ENCODE peak calls at places on chromosome 2, in eight cellular contexts. P is K562, J is HCT116, E is transverse colon, K is prostate gland, W is stomach, L is H1, I is breast epithelium. Z is an unnamed sample.

GRCh38 chr2:146992466-146992865 is 852.4 kb upstream of the ACVR2A start:
- DNase-seq in I (no peak), J (no peak), K (no peak), W (no peak), E (no peak), L (no peak), P (no peak), Z (no peak)

GRCh38 chr2:105593221-105593967 is 151.3 kb upstream of the NCK2 start:
- DNase-seq in P (no peak), K (no peak), W (no peak), J (no peak), I (no peak), E (no peak), L (no peak), Z (no peak)

GRCh38 chr2:217919781-217920351 is 82.9 kb downstream of the TNS1 start:
- DNase-seq in P (no peak), J (no peak), K (no peak), E (no peak), W (no peak), L (peak), I (no peak), Z (no peak)

GRCh38 chr2:196987654-196988364 is 61.3 kb upstream of the PGAP1 start:
- DNase-seq in P (peak), J (peak), E (no peak), I (no peak), W (no peak), K (peak), L (no peak), Z (no peak)

GRCh38 chr2:101120124-101120996 is 30.8 kb downstream of the TBC1D8 start:
- DNase-seq in W (peak), J (peak), I (peak), L (no peak), P (no peak), E (peak), K (peak), Z (peak)

GRCh38 chr2:6968319-6969100 is 51.3 kb downstream of the RNF144A start:
- DNase-seq in W (no peak), I (no peak), J (no peak), K (no peak), E (no peak), L (no peak), P (no peak), Z (no peak)

GRCh38 chr2:150292807-150293206 is 194.7 kb downstream of the RND3 start:
- DNase-seq in K (no peak), W (no peak), J (no peak), P (no peak), E (no peak), I (no peak), L (no peak), Z (no peak)

GRCh38 chr2:239230318-239231052 is 170.3 kb downstream of the HDAC4 start:
- DNase-seq in E (no peak), I (peak), K (no peak), J (no peak), L (no peak), W (no peak), P (no peak), Z (peak)

GRCh38 chr2:22124003-22124402 is 1000.2 kb downstream of the TDRD15 start:
- DNase-seq in P (no peak), E (no peak), W (no peak), I (no peak), L (no peak), K (no peak), J (no peak), Z (no peak)

GRCh38 chr2:212611026-212611425 is 72.4 kb upstream of the ERBB4 start:
- DNase-seq in K (no peak), E (no peak), I (no peak), W (no peak), L (no peak), P (no peak), J (no peak), Z (no peak)

GRCh38 chr2:24439280-24439970 is 51.6 kb upstream of the NCOA1 start:
- DNase-seq in P (no peak), I (no peak), W (no peak), L (no peak), K (no peak), J (no peak), E (no peak), Z (no peak)

GRCh38 chr2:60333264-60333663 is 220.2 kb downstream of the BCL11A start:
- DNase-seq in W (no peak), J (no peak), I (no peak), K (no peak), P (no peak), L (no peak), E (no peak), Z (no peak)

GRCh38 chr2:212919238-212919637 is 232.2 kb downstream of the IKZF2 start:
- DNase-seq in L (no peak), K (no peak), E (no peak), I (no peak), P (no peak), J (no peak), W (no peak), Z (no peak)

GRCh38 chr2:209845666-209846065 is 74.0 kb downstream of the UNC80 start:
- DNase-seq in W (no peak), J (no peak), K (no peak), P (no peak), L (no peak), I (no peak), E (no peak), Z (no peak)

GRCh38 chr2:203811491-203812221 is 55.9 kb upstream of the CTLA4 start:
- DNase-seq in J (peak), L (no peak), E (peak), P (no peak), W (peak), I (no peak), K (no peak), Z (peak)

GRCh38 chr2:239590995-239591915 is 190.4 kb upstream of the HDAC4 start:
- DNase-seq in I (no peak), P (no peak), W (no peak), J (no peak), L (no peak), E (no peak), K (no peak), Z (no peak)

GRCh38 chr2:167381349-167381748 is 493.1 kb downstream of the XIRP2 start:
- DNase-seq in W (no peak), I (no peak), P (no peak), E (no peak), J (no peak), K (no peak), L (no peak), Z (no peak)

GRCh38 chr2:73163522-73164367 is 38.6 kb upstream of the NOTO start:
- DNase-seq in I (no peak), K (peak), P (peak), E (peak), J (peak), L (peak), W (peak), Z (no peak)

GRCh38 chr2:176554107-176555048 is 285.1 kb downstream of the MTX2 start:
- DNase-seq in K (no peak), W (no peak), I (no peak), J (peak), E (peak), P (peak), L (no peak), Z (no peak)

GRCh38 chr2:132824716-132825115 is 154.7 kb upstream of the LYPD1 start:
- DNase-seq in E (no peak), L (no peak), I (no peak), J (no peak), P (no peak), K (no peak), W (no peak), Z (no peak)

GRCh38 chr2:98757904-98758421 is 27.0 kb upstream of the MGAT4A start:
- DNase-seq in L (no peak), I (peak), E (peak), J (peak), W (peak), P (no peak), K (peak), Z (peak)

GRCh38 chr2:149225446-149225845 is 104.9 kb upstream of the LYPD6 start:
- DNase-seq in P (no peak), K (no peak), J (no peak), L (no peak), I (no peak), E (no peak), W (no peak), Z (no peak)

GRCh38 chr2:233117811-233118480 is 57.8 kb downstream of the INPP5D start:
- DNase-seq in K (no peak), L (no peak), J (no peak), E (no peak), I (peak), W (no peak), P (no peak), Z (no peak)

DNA sequence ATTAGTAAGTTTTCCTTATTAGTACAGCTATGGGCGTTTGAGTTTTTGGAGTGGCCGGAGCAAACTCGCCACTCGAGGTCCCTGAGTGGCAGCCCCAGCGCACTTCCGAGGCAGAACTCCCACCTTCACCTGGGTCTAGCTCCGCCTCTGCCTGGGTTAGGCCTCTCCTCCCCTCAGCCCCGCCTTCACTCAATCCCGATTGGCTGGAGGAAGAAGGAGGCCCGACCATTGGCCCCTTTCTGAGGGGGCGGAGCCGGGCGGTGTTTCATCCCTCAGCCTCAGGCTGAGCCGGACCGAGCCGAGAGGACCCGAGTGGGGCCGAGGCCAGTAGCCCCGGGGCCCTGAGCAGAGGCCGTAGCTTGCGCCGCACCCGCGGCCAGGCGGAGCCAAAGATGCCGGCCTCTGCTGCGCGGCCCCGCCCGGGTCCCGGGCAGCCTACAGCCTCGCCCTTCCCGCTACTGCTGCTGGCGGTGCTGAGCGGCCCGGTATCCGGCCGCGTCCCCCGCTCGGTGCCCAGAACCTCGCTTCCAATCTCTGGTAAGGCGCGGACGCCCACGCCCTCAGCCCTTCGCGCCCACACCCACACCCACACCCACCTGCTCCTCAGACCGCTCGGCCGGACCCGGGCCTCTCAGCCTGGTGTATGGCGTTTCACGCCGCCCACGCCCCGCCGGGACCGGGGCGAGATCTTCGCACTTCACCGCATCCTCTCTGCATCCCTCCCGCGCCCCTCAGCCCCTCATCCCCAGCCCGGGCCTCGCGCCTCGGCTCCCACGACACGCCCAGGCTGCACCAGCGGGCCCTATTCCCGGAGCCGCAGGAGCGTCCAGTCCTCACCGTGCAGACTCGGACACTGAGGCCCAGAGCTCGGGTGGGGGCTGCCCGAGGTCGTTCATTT is at the start of gene SEMA4F:
- DNase-seq in P (peak), I (peak), L (peak), E (peak), J (peak), W (peak), K (peak), Z (peak)
- TF ChIP-seq POLR2A in P (peak), I (no peak), L (no peak), E (peak), J (peak), W (no peak), K (peak), Z (no peak)

GRCh38 chr2:110146183-110146944 is 30.7 kb upstream of the MALL start:
- DNase-seq in I (no peak), P (no peak), J (no peak), W (no peak), E (no peak), K (no peak), L (no peak), Z (no peak)

GRCh38 chr2:110153416-110153815 is 37.8 kb upstream of the MALL start:
- DNase-seq in W (no peak), J (no peak), E (no peak), I (no peak), L (no peak), K (no peak), P (no peak), Z (no peak)

GRCh38 chr2:110146945-110147332 is 31.3 kb upstream of the MALL start:
- DNase-seq in K (no peak), P (no peak), L (no peak), W (no peak), I (no peak), J (no peak), E (no peak), Z (no peak)

GRCh38 chr2:110152943-110153342 is 37.3 kb upstream of the MALL start:
- DNase-seq in L (no peak), K (no peak), P (no peak), J (no peak), E (no peak), I (no peak), W (no peak), Z (no peak)

GRCh38 chr2:110149330-110150220 is 34.0 kb upstream of the MALL start:
- DNase-seq in W (no peak), J (peak), K (no peak), L (no peak), E (no peak), P (peak), I (no peak), Z (no peak)
- TF ChIP-seq POLR2AphosphoS5 in W (no peak), J (peak), K (no peak), L (no peak), E (no peak), P (no peak), I (no peak), Z (no peak)

GRCh38 chr2:16365391-16365790 is 300.2 kb downstream of the CYRIA start:
- DNase-seq in W (no peak), I (no peak), L (no peak), E (no peak), K (no peak), J (no peak), P (no peak), Z (no peak)
- H3K27ac ChIP-seq in W (no peak), I (no peak), L (no peak), E (no peak), K (no peak), J (no peak), P (no peak), Z (no peak)

GRCh38 chr2:37080231-37080630 is 3.9 kb downstream of the HEATR5B start:
- DNase-seq in J (no peak), I (no peak), E (no peak), P (no peak), W (no peak), K (no peak), L (no peak), Z (no peak)

GRCh38 chr2:37085731-37086147 is 1.4 kb downstream of the GPATCH11 start:
- DNase-seq in K (no peak), J (no peak), P (peak), L (no peak), E (no peak), W (no peak), I (no peak), Z (no peak)

GRCh38 chr2:37080674-37081073 is 3.5 kb downstream of the HEATR5B start:
- DNase-seq in J (no peak), I (no peak), W (no peak), K (no peak), P (no peak), E (no peak), L (no peak), Z (no peak)

GRCh38 chr2:37084797-37085196 is 479 bp downstream of the GPATCH11 start:
- DNase-seq in E (no peak), I (no peak), L (no peak), K (no peak), J (no peak), P (no peak), W (no peak), Z (no peak)

DNA sequence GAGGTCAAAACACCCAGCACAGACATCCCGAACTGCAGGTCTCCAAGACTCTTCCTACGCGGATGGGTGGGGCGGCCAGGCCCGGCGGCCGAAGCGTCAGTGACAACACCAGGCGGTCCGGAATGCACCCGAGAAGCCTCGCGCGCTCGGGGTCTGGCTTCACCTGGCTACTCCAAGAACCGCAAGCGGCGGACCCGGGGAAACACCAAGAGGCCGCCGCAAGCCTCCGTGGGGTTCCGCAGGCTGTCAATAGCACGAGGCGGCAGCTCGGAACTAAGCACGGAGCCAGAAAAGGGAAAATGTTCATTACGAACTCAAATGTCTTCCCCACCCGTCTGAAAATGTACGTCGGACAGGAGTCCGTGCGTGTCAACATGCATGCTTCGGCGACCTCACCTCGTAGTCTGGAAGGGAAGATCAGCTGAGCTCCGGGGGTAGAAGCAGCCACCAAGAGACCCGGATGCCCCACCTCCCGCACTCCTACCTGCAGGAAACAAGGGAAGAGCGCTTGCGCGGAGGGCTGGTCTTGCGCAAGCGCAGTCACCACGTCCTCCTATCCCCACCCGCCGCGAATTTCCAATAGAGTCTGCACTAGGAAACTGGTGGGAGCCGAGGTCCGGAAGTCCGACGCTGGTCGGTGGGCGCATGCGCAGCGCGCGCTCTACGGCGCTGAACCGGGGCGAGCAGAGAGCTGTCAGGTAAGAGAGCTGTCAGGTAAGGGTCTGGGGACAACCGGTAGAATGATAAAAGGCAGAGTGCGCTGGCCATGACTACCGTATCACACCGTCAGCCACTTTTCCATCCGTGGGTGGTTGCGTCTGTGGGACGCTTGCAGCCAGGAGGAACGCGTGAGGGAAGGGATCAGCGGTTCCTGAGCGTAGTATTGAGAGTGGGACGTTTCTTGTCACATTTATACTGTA is at the start of the genes GPATCH11 and HEATR5B:
- DNase-seq in P (peak), I (peak), J (peak), E (peak), L (peak), K (peak), W (peak), Z (peak)
- TF ChIP-seq POLR2A in P (peak), I (no peak), J (peak), E (peak), L (no peak), K (peak), W (no peak), Z (peak)

DNA sequence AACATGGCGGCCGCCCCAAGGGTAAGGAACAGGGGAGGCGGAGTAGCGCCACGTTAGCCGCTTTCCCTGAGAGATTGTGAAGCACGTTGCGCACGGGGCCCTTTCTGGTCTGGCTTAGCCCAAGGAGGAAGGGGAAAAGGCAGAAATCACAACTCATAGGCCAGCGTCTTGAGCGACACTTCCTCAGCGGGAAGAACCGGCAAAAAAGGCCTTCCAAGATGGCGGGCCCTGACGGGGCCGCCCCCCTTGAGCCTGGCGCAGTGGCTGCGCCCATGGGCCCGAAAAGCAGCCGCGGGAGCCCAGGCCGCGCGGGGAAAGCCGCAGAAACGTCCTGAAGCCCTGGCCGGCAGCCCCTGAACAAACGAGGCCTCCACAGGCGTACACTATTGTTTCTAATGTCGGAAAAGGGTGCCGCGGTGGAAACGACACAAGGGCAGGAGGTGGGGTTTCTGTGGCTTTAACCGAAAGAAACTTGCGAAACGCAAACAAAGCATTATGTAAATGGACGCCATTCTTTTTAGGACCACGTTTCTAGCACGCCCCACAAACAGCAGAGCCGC is 919 bp upstream of the PCBP1 start:
- DNase-seq in J (peak), L (no peak), E (peak), I (peak), K (peak), P (peak), W (peak), Z (peak)
- TF ChIP-seq POLR2AphosphoS5 in J (peak), L (peak), E (peak), I (peak), K (peak), P (peak), W (peak), Z (peak)

GRCh38 chr2:159715451-159715850 is 3.1 kb downstream of the MARCHF7 start:
- DNase-seq in L (no peak), P (no peak), I (no peak), J (no peak), W (no peak), K (no peak), E (no peak), Z (no peak)

GRCh38 chr2:159712929-159713575 is 746 bp downstream of the MARCHF7 start:
- DNase-seq in E (no peak), P (no peak), I (no peak), W (no peak), L (no peak), J (no peak), K (no peak), Z (no peak)

GRCh38 chr2:159713691-159714585 is 1.6 kb downstream of the MARCHF7 start:
- DNase-seq in L (no peak), P (peak), W (no peak), E (no peak), J (no peak), K (no peak), I (no peak), Z (no peak)

GRCh38 chr2:159712194-159712928 is at the start of gene MARCHF7:
- DNase-seq in P (peak), K (peak), J (peak), E (peak), I (peak), L (peak), W (peak), Z (peak)

DNA sequence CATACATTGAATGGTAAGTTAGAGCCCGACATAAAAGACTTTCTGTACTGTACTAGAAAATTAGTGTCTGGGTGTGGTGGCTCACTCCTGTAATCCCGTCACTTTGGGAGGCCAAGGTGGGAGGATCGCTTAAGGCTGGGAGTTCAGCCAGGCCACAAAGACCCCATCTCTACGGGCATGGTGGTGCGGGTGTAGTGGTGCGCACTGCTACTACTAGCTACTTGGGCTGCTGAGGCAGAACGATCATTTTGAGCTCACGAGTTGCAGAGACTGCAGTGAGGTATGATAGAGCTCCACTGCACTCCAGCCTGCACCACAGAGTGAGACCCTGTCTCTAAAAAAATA is 2.3 kb downstream of the MARCHF7 start:
- DNase-seq in J (no peak), P (no peak), K (no peak), L (no peak), E (no peak), I (no peak), W (no peak), Z (no peak)
- H3K27ac ChIP-seq in J (no peak), P (peak), K (no peak), L (no peak), E (no peak), I (no peak), W (peak), Z (no peak)

DNA sequence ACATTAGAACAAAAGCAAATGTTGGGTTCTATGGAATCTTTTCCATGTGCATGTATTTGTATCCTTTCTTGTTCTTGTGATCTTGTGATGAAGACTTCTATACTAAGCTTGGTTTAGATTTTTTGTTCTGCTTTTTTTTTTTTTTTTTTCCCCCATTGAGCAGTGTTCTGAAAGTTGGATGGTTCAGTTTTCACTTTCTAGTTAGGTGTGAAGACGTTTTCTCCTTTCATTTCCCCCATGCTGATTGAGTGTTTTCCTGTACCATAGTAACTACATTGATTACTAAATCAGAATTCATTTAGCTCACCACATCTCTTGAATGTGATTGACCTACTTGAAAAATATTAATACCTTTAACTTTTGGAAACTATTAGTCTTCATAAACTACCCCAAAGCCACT is 34.1 kb downstream of the NOP58 start:
- DNase-seq in W (no peak), J (no peak), E (no peak), K (no peak), P (no peak), I (no peak), L (no peak), Z (no peak)
- TF ChIP-seq POLR2A in W (no peak), J (no peak), E (no peak), K (no peak), P (no peak), I (no peak), L (no peak), Z (no peak)